ENCODE peak calls at places on chromosomes 4 and X, in four cellular contexts. C, P, Z and B are unnamed samples.

GRCh38 chr4:165873298-165874071 is 448 bp downstream of the TLL1 start:
- DNase-seq in C (no peak), P (peak; percentile 73), Z (peak; percentile 64), B (no peak)

GRCh38 chr4:78901882-78902281 is 37.4 kb downstream of the PAQR3 start:
- DNase-seq in C (no peak), P (no peak), Z (no peak), B (no peak)

GRCh38 chr4:52892880-52893279 is 30.8 kb downstream of the RASL11B start:
- DNase-seq in C (no peak), P (no peak), Z (peak; percentile 70), B (no peak)

GRCh38 chrX:2705036-2705435 is 13.9 kb downstream of the CD99 start:
- DNase-seq in C (no peak), P (peak; percentile 36), Z (peak; percentile 79), B (no peak)

GRCh38 chrX:84175943-84176342 is 12.1 kb downstream of the RPS6KA6 start:
- DNase-seq in C (no peak), P (no peak), Z (no peak), B (no peak)

GRCh38 chrX:119093991-119094741 is 21.4 kb downstream of the CT47C1 start:
- DNase-seq in C (no peak), P (no peak), Z (peak; percentile 14), B (peak; percentile 11)

GRCh38 chr4:142402925-142403324 is 443.2 kb downstream of the INPP4B start:
- DNase-seq in C (no peak), P (no peak), Z (peak; percentile 75), B (no peak)

GRCh38 chr4:88196523-88197185 is 38.2 kb upstream of the ABCG2 start:
- DNase-seq in C (no peak), P (no peak), Z (no peak), B (no peak)

GRCh38 chrX:38379088-38379487 is 26.7 kb downstream of the OTC start:
- DNase-seq in C (no peak), P (no peak), Z (peak; percentile 1), B (peak; percentile 1)

GRCh38 chrX:118682258-118683014 is 45.0 kb upstream of the IL13RA1 start:
- DNase-seq in C (no peak), P (no peak), Z (no peak), B (no peak)

GRCh38 chr4:48752256-48752655 is 27.8 kb downstream of the FRYL start:
- DNase-seq in C (no peak), P (no peak), Z (no peak), B (no peak)

GRCh38 chr4:91422011-91422410 is 881.8 kb upstream of the GRID2 start:
- DNase-seq in C (no peak), P (no peak), Z (no peak), B (no peak)

GRCh38 chr4:84971319-84971932 is 4.9 kb upstream of the WDFY3 start:
- DNase-seq in C (no peak), P (peak; percentile 71), Z (peak; percentile 71), B (peak; percentile 51)

GRCh38 chr4:145333786-145334185 is 147.9 kb upstream of the SMAD1 start:
- DNase-seq in C (peak; percentile 56), P (no peak), Z (no peak), B (no peak)

GRCh38 chrX:139388234-139388633 is 142.3 kb upstream of the F9 start:
- DNase-seq in C (no peak), P (peak; percentile 1), Z (no peak), B (peak; percentile 2)

GRCh38 chr4:146330392-146330791 is 116.1 kb downstream of the REELD1 start:
- DNase-seq in C (no peak), P (peak; percentile 6), Z (peak; percentile 58), B (no peak)

GRCh38 chr4:119139822-119140252 is 4.2 kb downstream of the MYOZ2 start:
- DNase-seq in C (no peak), P (no peak), Z (no peak), B (no peak)

GRCh38 chrX:154472685-154473632 is 6.1 kb downstream of the LAGE3 start:
- DNase-seq in C (no peak), P (no peak), Z (no peak), B (no peak)

GRCh38 chr4:82865592-82865991 is 25.4 kb downstream of the SEC31A start:
- DNase-seq in C (no peak), P (peak; percentile 74), Z (peak; percentile 74), B (peak; percentile 89)

GRCh38 chr4:107825072-107825789 is 499 bp downstream of the SGMS2 start:
- DNase-seq in C (peak; percentile 20), P (peak; percentile 72), Z (peak; percentile 75), B (no peak)

GRCh38 chrX:153794897-153795816 is 689 bp downstream of the SSR4 start:
- DNase-seq in C (no peak), P (peak; percentile 24), Z (peak; percentile 24), B (no peak)

GRCh38 chr4:1907848-1908525 is 36.8 kb downstream of the NSD2 start:
- DNase-seq in C (no peak), P (no peak), Z (no peak), B (no peak)

GRCh38 chrX:118727686-118728339 is 407 bp downstream of the IL13RA1 start:
- DNase-seq in C (peak; percentile 14), P (peak; percentile 40), Z (peak; percentile 58), B (no peak)

GRCh38 chr4:168717852-168718251 is 221.0 kb downstream of the PALLD start:
- DNase-seq in C (no peak), P (no peak), Z (no peak), B (no peak)

GRCh38 chrX:72714471-72714916 is 388 bp upstream of the PHKA1 start:
- DNase-seq in C (peak; percentile 46), P (peak; percentile 65), Z (peak; percentile 87), B (peak; percentile 62)

GRCh38 chr4:184286346-184286745 is 68.7 kb upstream of the ENPP6 start:
- DNase-seq in C (no peak), P (peak; percentile 31), Z (peak; percentile 41), B (no peak)

GRCh38 chr4:138643827-138644226 is 371.8 kb upstream of the NOCT start:
- DNase-seq in C (no peak), P (peak; percentile 45), Z (peak; percentile 41), B (peak; percentile 14)

GRCh38 chrX:24396236-24396929 is 35.9 kb downstream of the SUPT20HL1 start:
- DNase-seq in C (no peak), P (no peak), Z (peak; percentile 39), B (peak; percentile 45)

GRCh38 chrX:11064851-11065600 is 46.1 kb upstream of the HCCS start:
- DNase-seq in C (no peak), P (peak; percentile 57), Z (peak; percentile 75), B (peak; percentile 43)

GRCh38 chr4:11869471-11869870 is 440.8 kb upstream of the HS3ST1 start:
- DNase-seq in C (no peak), P (no peak), Z (no peak), B (no peak)

GRCh38 chr4:173857828-173858227 is 327.8 kb upstream of the HAND2 start:
- DNase-seq in C (no peak), P (no peak), Z (no peak), B (no peak)

GRCh38 chr4:44150091-44150576 is 298.5 kb downstream of the KCTD8 start:
- DNase-seq in C (no peak), P (no peak), Z (peak; percentile 1), B (peak; percentile 19)

GRCh38 chr4:182831376-182831775 is 85.8 kb downstream of the DCTD start:
- DNase-seq in C (no peak), P (no peak), Z (no peak), B (no peak)

GRCh38 chrX:134737061-134737460 is 78.8 kb upstream of the PLAC1 start:
- DNase-seq in C (no peak), P (peak; percentile 41), Z (peak; percentile 71), B (no peak)

GRCh38 chr4:128379860-128380259 is 92.2 kb upstream of the PGRMC2 start:
- DNase-seq in C (peak; percentile 19), P (peak; percentile 51), Z (peak; percentile 52), B (no peak)

GRCh38 chr4:41189669-41190068 is 24.7 kb downstream of the APBB2 start:
- DNase-seq in C (no peak), P (no peak), Z (no peak), B (no peak)

GRCh38 chrX:74242050-74242449 is 61.9 kb upstream of the ZCCHC13 start:
- DNase-seq in C (no peak), P (peak; percentile 37), Z (peak; percentile 49), B (no peak)